ENCODE peak calls at places on chromosomes 6 and 20, in four cellular contexts. One of them, this sample, is unnamed.
A peak's percentile ranks its signal among the peaks of the same experiment; 100 is the strongest.

GRCh38 chr6:137271245-137272183 is 52.3 kb upstream of the IFNGR1 start:
- DNase-seq in HTR-8/SVneo: peak; percentile 22
- DNase-seq in HCEC 1CT: peak; percentile 48
- DNase-seq in KG1: no peak
- DNase-seq in this sample: peak; percentile 60

GRCh38 chr20:32447136-32448027 is 89.3 kb downstream of the ASXL1 start:
- DNase-seq in HTR-8/SVneo: no peak
- DNase-seq in HCEC 1CT: no peak
- DNase-seq in KG1: no peak
- DNase-seq in this sample: no peak

GRCh38 chr20:34708621-34709043 is 4.5 kb downstream of the TP53INP2 start:
- DNase-seq in HTR-8/SVneo: no peak
- DNase-seq in HCEC 1CT: peak; percentile 53
- DNase-seq in KG1: no peak
- DNase-seq in this sample: peak; percentile 51

GRCh38 chr20:4601630-4602296 is 119.9 kb upstream of the PRND start:
- DNase-seq in HTR-8/SVneo: peak; percentile 33
- DNase-seq in HCEC 1CT: no peak
- DNase-seq in KG1: no peak
- DNase-seq in this sample: no peak

GRCh38 chr6:29926081-29926794 is 16.1 kb upstream of the HLA-A start:
- DNase-seq in HTR-8/SVneo: no peak
- DNase-seq in HCEC 1CT: no peak
- DNase-seq in KG1: no peak
- DNase-seq in this sample: no peak

GRCh38 chr20:5667703-5668528 is 82.3 kb upstream of the SHLD1 start:
- DNase-seq in HTR-8/SVneo: no peak
- DNase-seq in HCEC 1CT: no peak
- DNase-seq in KG1: no peak
- DNase-seq in this sample: no peak

GRCh38 chr20:3398681-3399252 is 8.7 kb downstream of the DNAAF9 start:
- DNase-seq in HTR-8/SVneo: no peak
- DNase-seq in HCEC 1CT: peak; percentile 78
- DNase-seq in KG1: no peak
- DNase-seq in this sample: no peak

GRCh38 chr20:52483382-52483781 is 291.8 kb upstream of the ZFP64 start:
- DNase-seq in HTR-8/SVneo: no peak
- DNase-seq in HCEC 1CT: no peak
- DNase-seq in KG1: no peak
- DNase-seq in this sample: no peak

GRCh38 chr6:161274488-161274858 is 612 bp upstream of the AGPAT4 start:
- DNase-seq in HTR-8/SVneo: no peak
- DNase-seq in HCEC 1CT: no peak
- DNase-seq in KG1: no peak
- DNase-seq in this sample: no peak

GRCh38 chr6:170052991-170053821 is 237.7 kb downstream of the DLL1 start:
- DNase-seq in HTR-8/SVneo: no peak
- DNase-seq in HCEC 1CT: no peak
- DNase-seq in KG1: no peak
- DNase-seq in this sample: no peak

GRCh38 chr6:37244430-37245310 is 12.9 kb upstream of the TBC1D22B start:
- DNase-seq in HTR-8/SVneo: peak; percentile 87
- DNase-seq in HCEC 1CT: peak; percentile 100
- DNase-seq in KG1: no peak
- DNase-seq in this sample: peak; percentile 97